ENCODE peak calls at places on chromosomes 1 and 21, in four cellular contexts. U, W, I and K are unnamed samples.

GRCh38 chr1:44786138-44786840 is 1.7 kb downstream of the BEST4 start:
- DNase-seq in U (peak), W (peak), I (peak), K (peak)

GRCh38 chr1:44630116-44630515 is 44.2 kb downstream of the TMEM53 start:
- DNase-seq in U (no peak), W (no peak), I (no peak), K (no peak)

GRCh38 chr1:172903581-172904220 is 147.0 kb downstream of the TNFSF18 start:
- DNase-seq in U (no peak), W (no peak), I (no peak), K (no peak)

GRCh38 chr1:41890841-41891311 is 27.8 kb downstream of the HIVEP3 start:
- DNase-seq in U (no peak), W (no peak), I (no peak), K (no peak)

GRCh38 chr1:100735244-100735643 is 15.7 kb downstream of the VCAM1 start:
- DNase-seq in U (no peak), W (no peak), I (no peak), K (no peak)

GRCh38 chr1:187409341-187409740 is 580.6 kb downstream of the PLA2G4A start:
- DNase-seq in U (no peak), W (no peak), I (no peak), K (no peak)

GRCh38 chr1:9476790-9477463 is 62.3 kb upstream of the SLC25A33 start:
- DNase-seq in U (no peak), W (no peak), I (no peak), K (no peak)

GRCh38 chr21:45989355-45990048 is 7.9 kb downstream of the COL6A1 start:
- DNase-seq in U (no peak), W (no peak), I (peak), K (no peak)

GRCh38 chr1:82445132-82445531 is 644.4 kb downstream of the ADGRL2 start:
- DNase-seq in U (no peak), W (no peak), I (no peak), K (no peak)

GRCh38 chr21:42833439-42833815 is 45.9 kb downstream of the WDR4 start:
- DNase-seq in U (peak), W (peak), I (peak), K (peak)

GRCh38 chr1:224767031-224767430 is 150.9 kb downstream of the CNIH3 start:
- DNase-seq in U (no peak), W (no peak), I (no peak), K (no peak)

GRCh38 chr1:199811163-199811562 is 216.3 kb upstream of the NR5A2 start:
- DNase-seq in U (no peak), W (no peak), I (no peak), K (no peak)

GRCh38 chr1:51216631-51217030 is 19.4 kb upstream of the RNF11 start:
- DNase-seq in U (no peak), W (no peak), I (no peak), K (no peak)
- TF ChIP-seq ELF4 in U (no peak), W (no peak), I (no peak), K (no peak)

GRCh38 chr1:43204394-43204793 is 32.3 kb downstream of the CFAP57 start:
- DNase-seq in U (no peak), W (no peak), I (no peak), K (no peak)

GRCh38 chr1:43207229-43207853 is 35.2 kb downstream of the CFAP57 start:
- DNase-seq in U (no peak), W (no peak), I (no peak), K (no peak)

GRCh38 chr1:43206721-43207228 is 34.6 kb downstream of the CFAP57 start:
- DNase-seq in U (no peak), W (peak), I (peak), K (no peak)

GRCh38 chr1:43203859-43204258 is 31.7 kb downstream of the CFAP57 start:
- DNase-seq in U (no peak), W (no peak), I (no peak), K (no peak)

GRCh38 chr1:43205671-43206070 is 33.5 kb downstream of the CFAP57 start:
- DNase-seq in U (no peak), W (no peak), I (no peak), K (no peak)
- TF ChIP-seq ELF4 in U (no peak), W (no peak), I (no peak), K (no peak)

DNA sequence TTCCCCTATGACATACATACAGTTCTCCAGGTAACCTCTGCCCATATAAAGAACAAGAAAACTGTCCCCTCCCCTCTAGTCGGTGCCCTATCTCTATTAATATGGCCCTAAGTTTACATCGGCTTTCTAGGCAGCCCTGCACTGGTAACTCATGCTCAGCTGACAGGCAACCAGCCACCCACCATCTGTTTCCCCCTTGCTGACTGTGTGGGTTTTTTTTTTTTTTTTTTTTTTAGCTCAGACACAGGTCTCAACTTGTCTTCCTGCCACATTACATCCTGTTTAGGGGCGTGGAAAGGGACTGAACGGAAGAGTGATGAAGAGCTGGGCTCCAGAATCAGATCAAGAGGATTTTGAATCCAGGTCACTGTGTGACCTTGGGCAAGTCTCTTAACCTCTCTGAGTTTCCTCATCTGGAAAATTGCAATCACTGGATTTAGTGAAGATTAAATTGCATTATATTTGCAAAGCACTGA is 14.0 kb downstream of the LAPTM5 start:
- DNase-seq in U (no peak), W (no peak), I (no peak), K (no peak)
- TF ChIP-seq ELF4 in U (no peak), W (no peak), I (no peak), K (no peak)

GRCh38 chr1:23795676-23796465 is 4.7 kb downstream of the GALE start:
- DNase-seq in U (no peak), W (no peak), I (no peak), K (no peak)

GRCh38 chr1:23799255-23799569 is 1.3 kb downstream of the GALE start:
- DNase-seq in U (no peak), W (no peak), I (no peak), K (no peak)

GRCh38 chr1:23796466-23797271 is 3.9 kb downstream of the GALE start:
- DNase-seq in U (no peak), W (no peak), I (peak), K (no peak)

GRCh38 chr1:23798662-23799142 is 1.9 kb downstream of the GALE start:
- DNase-seq in U (peak), W (no peak), I (peak), K (no peak)

GRCh38 chr1:23797478-23798448 is 2.8 kb downstream of the GALE start:
- DNase-seq in U (no peak), W (no peak), I (no peak), K (no peak)
- TF ChIP-seq ELF4 in U (no peak), W (no peak), I (no peak), K (no peak)

DNA sequence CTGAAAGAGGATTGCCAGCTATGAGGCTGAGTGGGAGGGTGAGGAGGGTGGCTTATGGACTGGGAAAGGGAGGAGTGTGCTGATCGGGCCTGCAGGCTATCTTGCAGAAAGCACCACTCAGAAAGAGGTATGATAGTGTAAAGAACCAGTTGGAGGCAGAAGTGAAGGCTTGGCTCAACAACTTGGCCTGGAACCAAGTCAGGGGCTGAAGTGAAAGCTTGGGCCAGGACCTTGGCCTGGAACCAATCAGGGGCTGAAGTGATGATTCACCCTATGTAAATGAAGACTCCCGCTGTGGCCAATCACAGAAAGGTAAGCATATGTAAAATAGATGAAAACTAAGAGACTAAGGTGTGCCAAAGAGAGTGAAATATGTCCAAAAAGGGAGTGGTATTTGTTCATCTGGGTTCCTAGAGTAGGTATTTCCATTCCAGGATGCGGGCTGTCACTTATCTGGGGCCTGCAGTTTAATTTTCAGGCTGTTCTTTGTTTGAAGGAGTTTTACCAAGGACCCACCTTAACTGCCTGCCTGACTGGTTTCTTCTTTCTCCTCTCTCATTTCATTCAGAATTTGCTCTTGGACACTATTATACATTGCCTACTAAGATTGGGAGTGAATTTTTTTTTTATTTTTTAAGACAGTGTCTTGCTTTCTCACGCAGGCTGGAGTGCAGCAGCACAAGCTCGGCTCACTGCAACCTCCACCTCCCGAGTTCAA is 5.1 kb upstream of the RFX5 start:
- DNase-seq in U (peak), W (peak), I (no peak), K (no peak)
- TF ChIP-seq ELF4 in U (no peak), W (no peak), I (no peak), K (no peak)

GRCh38 chr1:114286179-114286578 is 132.5 kb upstream of the SYT6 start:
- DNase-seq in U (no peak), W (no peak), I (no peak), K (no peak)
- TF ChIP-seq ELF4 in U (no peak), W (no peak), I (no peak), K (no peak)